ENCODE peak calls at places on chromosomes 3 and 15, in eight cellular contexts. N is left ventricle myocardium inferior; J is HepG2; E is WERI-Rb-1; S is CD8-positive, alpha-beta T cell; W is MM.1S; Q is PC-3; P is Peyer's patch. U is an unnamed sample.

GRCh38 chr3:75272708-75273107 is 391.4 kb upstream of the FRG2C start:
- DNase-seq in W (no peak), S (no peak), E (no peak), Q (peak), N (no peak), J (no peak), P (no peak), U (no peak)

GRCh38 chr15:89575656-89576416 is 567 bp downstream of the TICRR start:
- DNase-seq in P (no peak), Q (no peak), W (peak), S (no peak), J (no peak), N (peak), E (peak), U (peak)

GRCh38 chr3:72412557-72412956 is 435.7 kb downstream of the SHQ1 start:
- DNase-seq in J (no peak), W (no peak), N (no peak), E (peak), P (no peak), S (no peak), Q (no peak), U (no peak)

GRCh38 chr15:90031231-90031791 is 30.2 kb downstream of the ZNF710 start:
- DNase-seq in P (peak), J (no peak), Q (peak), E (no peak), W (peak), S (no peak), N (no peak), U (peak)

GRCh38 chr3:112333002-112333385 is at the start of gene CD200:
- DNase-seq in Q (no peak), E (peak), P (peak), J (no peak), W (no peak), N (peak), S (peak), U (no peak)

GRCh38 chr3:5136619-5137429 is 14.7 kb downstream of the ARL8B start:
- DNase-seq in N (no peak), Q (peak), P (no peak), S (peak), W (peak), E (no peak), J (peak), U (peak)

GRCh38 chr15:91921188-91921820 is 67.8 kb downstream of the SLCO3A1 start:
- DNase-seq in P (no peak), Q (no peak), S (no peak), E (no peak), J (no peak), W (no peak), N (no peak), U (peak)

GRCh38 chr3:113223831-113224240 is 12.5 kb downstream of the BOC start:
- DNase-seq in Q (no peak), P (no peak), S (no peak), N (no peak), E (no peak), J (no peak), W (no peak), U (no peak)

GRCh38 chr3:58720526-58720925 is 54.0 kb upstream of the FAM3D start:
- DNase-seq in S (no peak), P (no peak), E (no peak), J (no peak), N (no peak), Q (no peak), W (no peak), U (no peak)

GRCh38 chr3:133937756-133938601 is 42.3 kb upstream of the RAB6B start:
- DNase-seq in J (no peak), Q (no peak), E (no peak), P (no peak), N (no peak), S (no peak), W (no peak), U (no peak)

GRCh38 chr3:38574411-38575278 is 74.8 kb downstream of the SCN5A start:
- DNase-seq in E (peak), N (no peak), J (no peak), S (no peak), W (no peak), P (no peak), Q (no peak), U (no peak)

GRCh38 chr3:15313461-15313860 is 18.9 kb downstream of the SH3BP5 start:
- DNase-seq in E (no peak), Q (no peak), J (no peak), W (no peak), N (no peak), P (no peak), S (peak), U (no peak)

GRCh38 chr15:64635486-64635815 is 139.9 kb downstream of the RBPMS2 start:
- DNase-seq in N (no peak), W (no peak), P (no peak), E (no peak), Q (no peak), S (no peak), J (peak), U (no peak)

GRCh38 chr3:119902061-119902460 is 120.2 kb downstream of the NR1I2 start:
- DNase-seq in J (no peak), Q (no peak), S (no peak), E (no peak), P (no peak), N (no peak), W (no peak), U (no peak)

GRCh38 chr3:123392871-123393620 is 55.8 kb downstream of the ADCY5 start:
- DNase-seq in J (no peak), W (no peak), Q (peak), P (no peak), E (no peak), N (no peak), S (no peak), U (no peak)

GRCh38 chr3:123396171-123397049 is 52.5 kb downstream of the ADCY5 start:
- DNase-seq in S (no peak), Q (no peak), J (no peak), W (no peak), E (no peak), P (no peak), N (no peak), U (no peak)

GRCh38 chr3:123392368-123392767 is 56.5 kb downstream of the ADCY5 start:
- DNase-seq in E (no peak), S (no peak), N (no peak), P (no peak), Q (no peak), W (no peak), J (no peak), U (no peak)

GRCh38 chr3:123395235-123395634 is 53.7 kb downstream of the ADCY5 start:
- DNase-seq in J (no peak), N (no peak), W (no peak), Q (no peak), S (no peak), P (no peak), E (no peak), U (no peak)

GRCh38 chr3:123394391-123395022 is 54.4 kb downstream of the ADCY5 start:
- DNase-seq in N (peak), W (no peak), E (no peak), Q (no peak), J (no peak), S (no peak), P (no peak), U (no peak)
- H3K4me3 ChIP-seq in N (peak), W (no peak), E (no peak), Q (no peak), J (no peak), S (no peak), P (no peak), U (no peak)

DNA sequence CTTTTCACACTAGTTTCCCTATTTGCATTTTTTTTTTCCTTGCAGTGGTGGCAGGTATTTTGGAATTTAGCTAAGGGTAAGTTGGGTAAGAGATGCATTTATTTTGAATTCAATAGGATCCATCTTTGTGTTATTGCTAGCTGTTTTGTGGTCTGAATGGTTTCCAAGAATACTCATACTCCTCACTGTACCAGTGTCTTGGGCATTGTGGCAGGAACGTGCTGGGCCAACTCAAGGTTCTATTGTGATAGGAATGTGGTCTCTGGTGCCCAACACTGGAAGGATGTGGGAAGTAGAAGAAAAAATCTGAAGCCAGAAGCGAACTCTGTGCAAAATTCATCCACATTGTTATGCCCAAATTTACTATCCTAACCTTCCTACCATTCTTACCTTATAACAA is 135.6 kb downstream of the RBMS3 start:
- DNase-seq in E (no peak), J (no peak), S (no peak), Q (no peak), N (no peak), W (no peak), P (no peak), U (no peak)
- H3K4me3 ChIP-seq in E (no peak), J (no peak), S (no peak), Q (no peak), N (no peak), W (no peak), P (no peak), U (no peak)

DNA sequence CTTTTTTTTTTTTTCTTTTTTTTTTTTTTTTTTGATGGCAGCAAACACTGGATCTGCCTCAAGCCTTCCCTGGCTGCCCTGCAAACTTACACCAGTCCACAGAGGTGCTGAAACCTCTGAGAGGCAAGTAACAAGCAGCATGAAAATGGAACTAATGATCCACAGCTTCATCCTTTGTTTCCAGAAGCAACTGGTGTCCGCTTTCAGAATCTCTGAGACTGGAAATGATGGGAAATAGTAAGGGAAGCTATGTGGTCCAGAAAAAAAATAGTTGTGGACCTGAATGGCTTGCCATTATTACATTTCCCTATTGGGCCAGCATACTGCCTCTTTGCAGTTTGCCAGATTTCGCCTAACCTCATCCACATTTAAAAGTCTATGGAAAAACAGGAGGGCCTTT is 134.2 kb downstream of the TMCO5A start:
- DNase-seq in S (no peak), J (no peak), W (no peak), N (no peak), E (no peak), P (no peak), Q (no peak), U (no peak)
- H3K4me3 ChIP-seq in S (no peak), J (no peak), W (peak), N (peak), E (no peak), P (no peak), Q (peak), U (peak)

DNA sequence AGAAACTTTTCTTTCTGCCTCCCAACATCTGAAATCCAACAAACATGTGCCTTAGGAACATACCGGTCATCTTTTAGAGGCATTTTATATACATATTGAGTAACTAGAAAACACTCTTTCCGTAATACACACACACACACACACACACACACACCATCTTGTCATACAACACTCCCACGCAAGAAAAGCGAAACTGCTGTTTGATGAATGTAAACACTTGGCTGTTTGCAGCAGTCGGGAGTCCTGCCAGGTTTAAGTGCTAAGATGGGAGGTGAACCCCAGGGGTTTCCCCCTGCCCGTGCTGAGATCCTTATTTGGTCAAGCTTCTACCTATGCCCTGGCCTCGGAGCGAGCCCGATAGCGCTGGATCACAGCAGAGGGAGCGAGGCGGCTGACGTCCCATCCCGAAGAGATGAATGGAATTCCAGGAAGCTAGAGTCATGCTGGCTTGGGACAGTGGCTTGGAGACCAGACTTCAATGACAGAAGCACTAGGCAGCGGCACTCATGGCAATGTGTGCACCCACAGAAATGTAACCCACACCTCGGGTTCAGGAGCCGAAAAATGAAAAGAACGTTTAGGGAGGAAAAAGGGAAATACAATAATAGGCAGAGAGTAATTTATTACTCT is 1.3 kb upstream of the THBS1 start:
- DNase-seq in P (peak), W (no peak), Q (peak), J (peak), S (no peak), E (no peak), N (peak), U (no peak)
- H3K4me3 ChIP-seq in P (peak), W (no peak), Q (peak), J (peak), S (no peak), E (no peak), N (peak), U (no peak)

U was measured in Karpas-422.